ENCODE peak calls at places on chromosomes 4 and X, in six cellular contexts. L is astrocyte of the spinal cord; U is GM13977; W is CD8-positive, alpha-beta T cell; B is glutamatergic neuron; V is progenitor cell of endocrine pancreas. X is an unnamed sample.

GRCh38 chr4:187477224-187477623 is 518.3 kb upstream of the ZFP42 start:
- DNase-seq in L (no peak), U (no peak), W (no peak), B (no peak), V (no peak), X (no peak)

GRCh38 chr4:950136-951020 is 18.1 kb downstream of the TMEM175 start:
- DNase-seq in L (no peak), U (no peak), W (no peak), B (no peak), V (no peak), X (no peak)

GRCh38 chr4:127708985-127709384 is 21.2 kb upstream of the SLC25A31 start:
- DNase-seq in L (peak), U (no peak), W (no peak), B (no peak), V (no peak), X (no peak)

GRCh38 chr4:157270108-157270507 is 49.6 kb downstream of the GRIA2 start:
- DNase-seq in L (peak), U (no peak), W (no peak), B (no peak), V (no peak), X (no peak)

GRCh38 chrX:40784516-40785151 is 49.3 kb upstream of the MED14 start:
- DNase-seq in L (no peak), U (no peak), W (no peak), B (no peak), V (no peak), X (no peak)

GRCh38 chr4:106186201-106186600 is 129.8 kb downstream of the TBCK start:
- DNase-seq in L (no peak), U (no peak), W (no peak), B (no peak), V (no peak), X (no peak)

GRCh38 chr4:106095408-106095807 is 200.1 kb downstream of the NPNT start:
- DNase-seq in L (peak), U (no peak), W (no peak), B (no peak), V (no peak), X (no peak)

GRCh38 chr4:123477804-123478209 is 81.2 kb downstream of the SPRY1 start:
- DNase-seq in L (peak), U (no peak), W (peak), B (no peak), V (no peak), X (no peak)

GRCh38 chr4:1621996-1622637 is 62.0 kb downstream of the FAM53A start:
- DNase-seq in L (no peak), U (no peak), W (no peak), B (no peak), V (no peak), X (no peak)

GRCh38 chr4:168063031-168063430 is 29.3 kb upstream of the ANXA10 start:
- DNase-seq in L (no peak), U (no peak), W (no peak), B (no peak), V (no peak), X (no peak)

GRCh38 chrX:133923548-133923947 is 61.8 kb downstream of the GPC3 start:
- DNase-seq in L (no peak), U (no peak), W (no peak), B (no peak), V (no peak), X (no peak)

GRCh38 chrX:134747006-134747405 is 88.7 kb upstream of the PLAC1 start:
- DNase-seq in L (no peak), U (no peak), W (no peak), B (no peak), V (no peak), X (no peak)

GRCh38 chrX:22025751-22026150 is 6.4 kb upstream of the PHEX start:
- DNase-seq in L (no peak), U (no peak), W (no peak), B (no peak), V (no peak), X (no peak)

GRCh38 chrX:134368140-134368539 is 91.8 kb upstream of the HPRT1 start:
- DNase-seq in L (no peak), U (no peak), W (no peak), B (no peak), V (no peak), X (no peak)

GRCh38 chr4:85018983-85019382 is 52.5 kb upstream of the WDFY3 start:
- DNase-seq in L (no peak), U (no peak), W (no peak), B (no peak), V (no peak), X (no peak)

GRCh38 chrX:25873196-25873595 is 264.9 kb upstream of the MAGEB18 start:
- DNase-seq in L (no peak), U (no peak), W (no peak), B (no peak), V (no peak), X (no peak)

GRCh38 chrX:446243-446642 is 59.5 kb upstream of the PPP2R3B start:
- DNase-seq in L (no peak), U (no peak), W (no peak), B (no peak), V (no peak), X (no peak)

GRCh38 chrX:31423575-31424284 is 351.9 kb upstream of the FTHL17 start:
- DNase-seq in L (peak), U (peak), W (no peak), B (no peak), V (no peak), X (no peak)

GRCh38 chrX:155179343-155179997 is 36.8 kb upstream of the VBP1 start:
- DNase-seq in L (no peak), U (no peak), W (no peak), B (no peak), V (no peak), X (peak)
- TF ChIP-seq CTCF in L (no peak), U (no peak), W (no peak), B (no peak), V (no peak), X (no peak)

GRCh38 chrX:141897690-141898089 is 6.0 kb upstream of the MAGEC1 start:
- DNase-seq in L (no peak), U (no peak), W (no peak), B (no peak), V (no peak), X (no peak)

GRCh38 chrX:141902366-141902765 is 1.3 kb upstream of the MAGEC1 start:
- DNase-seq in L (no peak), U (no peak), W (no peak), B (no peak), V (no peak), X (no peak)

GRCh38 chrX:141904262-141904661 is 568 bp downstream of the MAGEC1 start:
- DNase-seq in L (no peak), U (no peak), W (no peak), B (no peak), V (no peak), X (no peak)

GRCh38 chrX:141903400-141904155 is at the start of gene MAGEC1:
- DNase-seq in L (no peak), U (no peak), W (no peak), B (no peak), V (no peak), X (no peak)
- TF ChIP-seq CTCF in L (no peak), U (no peak), W (no peak), B (no peak), V (no peak), X (no peak)

GRCh38 chr4:8861576-8862279 is 9.9 kb downstream of the HMX1 start:
- DNase-seq in L (no peak), U (no peak), W (no peak), B (peak), V (no peak), X (no peak)
- TF ChIP-seq CTCF in L (no peak), U (no peak), W (no peak), B (peak), V (peak), X (no peak)

GRCh38 chr4:70754990-70755688 is 33.4 kb downstream of the RUFY3 start:
- DNase-seq in L (no peak), U (peak), W (no peak), B (no peak), V (no peak), X (peak)
- TF ChIP-seq CTCF in L (no peak), U (no peak), W (no peak), B (no peak), V (no peak), X (no peak)

GRCh38 chr4:150723727-150724411 is 141.9 kb downstream of the MAB21L2 start:
- DNase-seq in L (no peak), U (no peak), W (no peak), B (no peak), V (no peak), X (no peak)
- TF ChIP-seq CTCF in L (no peak), U (no peak), W (no peak), B (no peak), V (no peak), X (no peak)